ENCODE peak calls at places on chromosome 9, in nine cellular contexts. A is stimulated activated CD8-positive, alpha-beta memory T cell treated with anti-CD3 and anti-CD28 coated beads, Interleukin-4, amount 100 ng/mL, for 24 hours; O is EL; T is lower lobe of right lung; I is neural crest cell; E is islet precursor cell; L is activated CD4-positive, alpha-beta memory T cell treated with anti-CD3 and anti-CD28 coated beads, Interleukin-2, amount 10 ng/mL, durations not matched to agents 7 days and 5 days; X is progenitor cell of endocrine pancreas; G is NCI-H1092 treated with DMSO at 0.1 percent for 48 hours. K is an unnamed sample.

GRCh38 chr9:116951588-116952433 is 264.7 kb downstream of the TRIM32 start:
- DNase-seq in L (no peak), O (peak; percentile 96), X (no peak), T (no peak), I (no peak), A (no peak), E (peak; percentile 58), G (no peak), K (no peak)

GRCh38 chr9:97747201-97747965 is 50.2 kb upstream of the XPA start:
- DNase-seq in X (no peak), A (no peak), E (peak; percentile 83), G (no peak), I (no peak), T (no peak), L (no peak), O (peak; percentile 46), K (no peak)

GRCh38 chr9:19630762-19631161 is 158.1 kb downstream of the SLC24A2 start:
- DNase-seq in E (no peak), A (no peak), G (no peak), I (no peak), O (no peak), L (no peak), T (no peak), X (no peak), K (no peak)

GRCh38 chr9:92429866-92430265 is 5.6 kb upstream of the OMD start:
- DNase-seq in A (no peak), I (no peak), G (no peak), E (no peak), O (no peak), X (no peak), L (no peak), T (no peak), K (no peak)

GRCh38 chr9:108780949-108781734 is 74.6 kb downstream of the ACTL7B start:
- DNase-seq in I (no peak), A (no peak), O (no peak), X (no peak), G (no peak), L (no peak), T (no peak), E (no peak), K (no peak)

GRCh38 chr9:99606955-99607354 is 214.7 kb upstream of the NR4A3 start:
- DNase-seq in A (no peak), L (no peak), E (no peak), O (no peak), I (no peak), X (no peak), T (no peak), G (peak; percentile 65), K (no peak)

GRCh38 chr9:35070823-35071813 is 1.3 kb downstream of the VCP start:
- DNase-seq in L (no peak), I (no peak), G (no peak), A (no peak), X (no peak), T (no peak), E (no peak), O (peak; percentile 31), K (no peak)

GRCh38 chr9:6538666-6539071 is 106.9 kb downstream of the GLDC start:
- DNase-seq in X (no peak), I (no peak), O (peak; percentile 9), L (no peak), T (no peak), E (no peak), A (no peak), G (no peak), K (no peak)

GRCh38 chr9:133134419-133135190 is 13.6 kb upstream of the RALGDS start:
- DNase-seq in A (no peak), E (no peak), X (no peak), O (no peak), L (no peak), G (no peak), I (no peak), T (no peak), K (no peak)

GRCh38 chr9:3989915-3990314 is 310.0 kb downstream of the GLIS3 start:
- DNase-seq in G (no peak), T (no peak), L (no peak), X (no peak), A (no peak), E (no peak), I (no peak), O (no peak), K (no peak)

GRCh38 chr9:121637441-121638222 is 13.8 kb upstream of the DAB2IP start:
- DNase-seq in I (no peak), X (no peak), G (no peak), T (no peak), L (no peak), O (peak; percentile 53), E (no peak), A (no peak), K (no peak)

GRCh38 chr9:69798737-69799136 is 21.9 kb upstream of the CFAP95 start:
- DNase-seq in G (no peak), T (no peak), O (peak; percentile 27), L (no peak), E (no peak), X (no peak), A (no peak), I (no peak), K (no peak)

GRCh38 chr9:3842839-3843238 is 317.0 kb upstream of the RFX3 start:
- DNase-seq in T (no peak), G (no peak), O (no peak), X (no peak), I (no peak), L (no peak), E (no peak), A (no peak), K (no peak)

GRCh38 chr9:110606179-110606578 is 26.6 kb upstream of the SVEP1 start:
- DNase-seq in A (no peak), E (no peak), L (no peak), O (peak; percentile 51), I (no peak), X (no peak), T (no peak), G (no peak), K (no peak)

GRCh38 chr9:124629600-124629999 is 122.4 kb upstream of the NR5A1 start:
- DNase-seq in L (no peak), A (no peak), X (no peak), G (no peak), T (no peak), I (no peak), O (peak; percentile 64), E (no peak), K (no peak)

GRCh38 chr9:73081979-73082657 is 69.5 kb upstream of the ANXA1 start:
- DNase-seq in X (no peak), E (no peak), O (peak; percentile 47), A (no peak), T (no peak), I (no peak), G (peak; percentile 24), L (no peak), K (no peak)

GRCh38 chr9:105067895-105068580 is 140.1 kb upstream of the ABCA1 start:
- DNase-seq in X (no peak), E (no peak), T (no peak), I (no peak), L (no peak), O (peak; percentile 78), G (no peak), A (no peak), K (no peak)

K was measured in CMK.